ENCODE peak calls at places on chromosome 12, in seven cellular contexts. B, R, D, W, J, T and I are unnamed samples.
A peak's percentile ranks its signal among the peaks of the same experiment; 100 is the strongest.

GRCh38 chr12:59193476-59194050 is 273.3 kb upstream of the LRIG3 start:
- DNase-seq in B (no peak), R (no peak), D (no peak), W (no peak), J (no peak), T (no peak), I (no peak)

GRCh38 chr12:111635524-111635923 is 36.4 kb upstream of the ATXN2 start:
- DNase-seq in B (no peak), R (no peak), D (no peak), W (no peak), J (peak; percentile 40), T (no peak), I (no peak)

GRCh38 chr12:175250-175649 is 38.7 kb downstream of the SLC6A12 start:
- DNase-seq in B (no peak), R (no peak), D (no peak), W (no peak), J (no peak), T (peak; percentile 30), I (no peak)

GRCh38 chr12:102990419-102990818 is 32.9 kb downstream of the ASCL1 start:
- DNase-seq in B (no peak), R (no peak), D (no peak), W (no peak), J (no peak), T (no peak), I (no peak)

GRCh38 chr12:78494911-78495310 is 369.7 kb upstream of the SYT1 start:
- DNase-seq in B (no peak), R (peak; percentile 38), D (no peak), W (no peak), J (peak; percentile 5), T (no peak), I (no peak)

GRCh38 chr12:80862606-80863005 is 75.1 kb downstream of the LIN7A start:
- DNase-seq in B (no peak), R (peak; percentile 20), D (no peak), W (no peak), J (peak; percentile 61), T (no peak), I (no peak)

GRCh38 chr12:116604883-116605641 is 45.9 kb downstream of the MAP1LC3B2 start:
- DNase-seq in B (no peak), R (peak; percentile 15), D (peak; percentile 41), W (no peak), J (no peak), T (no peak), I (no peak)

GRCh38 chr12:117533687-117534086 is 172.3 kb upstream of the NOS1 start:
- DNase-seq in B (no peak), R (no peak), D (no peak), W (peak; percentile 85), J (no peak), T (no peak), I (no peak)

GRCh38 chr12:24921251-24922038 is 27.5 kb downstream of the BCAT1 start:
- DNase-seq in B (no peak), R (peak; percentile 42), D (no peak), W (no peak), J (peak; percentile 58), T (no peak), I (no peak)

GRCh38 chr12:14810953-14811483 is 3.0 kb downstream of the SMCO3 start:
- DNase-seq in B (no peak), R (no peak), D (no peak), W (no peak), J (peak; percentile 33), T (no peak), I (no peak)